ENCODE peak calls at places on chromosome 20, in ten cellular contexts. R is heart left ventricle, Z is HepG2, S is breast epithelium, D is spleen, T is Peyer's patch, L is ovary, X is K562, C is sigmoid colon, O is lower leg skin. F is an unnamed sample.

GRCh38 chr20:45306431-45306982 is at the start of gene RBPJL:
- DNase-seq in R (no peak), Z (no peak), S (no peak), D (peak), T (peak), L (no peak), X (peak), C (no peak), O (no peak), F (no peak)

GRCh38 chr20:14415492-14415891 is 78.1 kb upstream of the FLRT3 start:
- DNase-seq in R (no peak), Z (no peak), S (no peak), D (no peak), T (peak), L (no peak), X (no peak), C (no peak), O (no peak), F (no peak)

GRCh38 chr20:10626896-10627295 is 46.9 kb downstream of the JAG1 start:
- DNase-seq in R (no peak), Z (no peak), S (no peak), D (no peak), T (no peak), L (no peak), X (no peak), C (no peak), O (no peak), F (no peak)

GRCh38 chr20:911882-912600 is 4.1 kb downstream of the ANGPT4 start:
- DNase-seq in R (no peak), Z (no peak), S (no peak), D (peak), T (no peak), L (no peak), X (no peak), C (no peak), O (peak), F (no peak)

GRCh38 chr20:14861028-14861699 is 523.8 kb upstream of the FLRT3 start:
- DNase-seq in R (no peak), Z (no peak), S (no peak), D (no peak), T (no peak), L (no peak), X (no peak), C (no peak), O (no peak), F (no peak)

GRCh38 chr20:41178904-41179432 is 41.6 kb downstream of the PLCG1 start:
- DNase-seq in R (peak), Z (no peak), S (peak), D (peak), T (peak), L (peak), X (no peak), C (no peak), O (peak), F (no peak)

GRCh38 chr20:11045412-11046175 is 371.8 kb upstream of the JAG1 start:
- DNase-seq in R (no peak), Z (peak), S (no peak), D (no peak), T (no peak), L (no peak), X (no peak), C (no peak), O (no peak), F (no peak)

GRCh38 chr20:60653111-60653845 is 598.8 kb upstream of the CDH4 start:
- DNase-seq in R (no peak), Z (no peak), S (no peak), D (no peak), T (no peak), L (no peak), X (no peak), C (no peak), O (no peak), F (no peak)

GRCh38 chr20:25669826-25670422 is 26.7 kb downstream of the ZNF337 start:
- DNase-seq in R (no peak), Z (peak), S (no peak), D (no peak), T (no peak), L (no peak), X (no peak), C (no peak), O (no peak), F (no peak)

GRCh38 chr20:16488086-16488485 is 85.2 kb downstream of the KIF16B start:
- DNase-seq in R (no peak), Z (no peak), S (no peak), D (no peak), T (no peak), L (no peak), X (no peak), C (no peak), O (no peak), F (no peak)

GRCh38 chr20:55159230-55159629 is 683.8 kb downstream of the DOK5 start:
- DNase-seq in R (no peak), Z (no peak), S (no peak), D (no peak), T (no peak), L (no peak), X (no peak), C (no peak), O (no peak), F (no peak)

GRCh38 chr20:62889411-62889810 is 27.8 kb upstream of the TCFL5 start:
- DNase-seq in R (no peak), Z (no peak), S (no peak), D (no peak), T (no peak), L (no peak), X (no peak), C (no peak), O (no peak), F (no peak)

GRCh38 chr20:45798935-45799642 is 7.3 kb downstream of the DNTTIP1 start:
- DNase-seq in R (no peak), Z (peak), S (no peak), D (no peak), T (peak), L (peak), X (peak), C (no peak), O (no peak), F (peak)

GRCh38 chr20:12110274-12110673 is 192.6 kb downstream of the BTBD3 start:
- DNase-seq in R (no peak), Z (no peak), S (no peak), D (no peak), T (no peak), L (no peak), X (no peak), C (no peak), O (no peak), F (no peak)

GRCh38 chr20:38657390-38657789 is 55.8 kb downstream of the ARHGAP40 start:
- DNase-seq in R (no peak), Z (peak), S (no peak), D (no peak), T (no peak), L (no peak), X (no peak), C (no peak), O (no peak), F (no peak)
- TF ChIP-seq POLR2A in R (no peak), Z (no peak), S (no peak), D (no peak), T (no peak), L (no peak), X (no peak), C (no peak), O (no peak), F (no peak)

DNA sequence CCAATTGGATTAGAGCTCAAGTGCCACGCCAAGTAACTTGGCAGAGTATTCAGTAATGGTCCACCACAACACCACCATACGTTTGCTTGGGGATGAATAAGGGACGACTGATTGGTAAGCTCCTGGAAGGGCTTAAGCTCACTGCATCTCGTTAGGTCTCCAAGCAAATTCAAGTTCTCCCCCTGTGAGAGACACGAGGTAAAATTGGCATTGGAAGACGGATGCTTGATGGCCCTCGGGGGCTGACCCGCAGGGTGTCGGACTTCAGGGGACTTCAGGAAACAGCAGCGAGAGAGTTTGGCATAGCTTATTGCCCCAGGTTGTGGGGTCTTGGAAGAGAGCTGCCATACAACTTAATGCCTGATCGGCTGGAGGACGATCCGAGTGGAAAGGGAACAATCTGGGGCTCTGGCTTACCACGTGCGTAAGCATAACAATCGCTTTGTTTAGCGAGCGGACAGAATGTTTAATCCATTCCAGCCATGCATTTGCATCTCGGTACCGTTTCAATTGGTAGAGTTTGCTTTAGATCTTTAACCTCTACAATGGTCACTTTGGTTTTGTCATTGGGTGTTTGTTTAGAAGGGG is 4.8 kb upstream of the ZNFX1 start:
- DNase-seq in R (no peak), Z (no peak), S (no peak), D (no peak), T (no peak), L (no peak), X (peak), C (no peak), O (no peak), F (no peak)
- TF ChIP-seq POLR2A in R (no peak), Z (peak), S (no peak), D (no peak), T (no peak), L (no peak), X (peak), C (no peak), O (no peak), F (peak)

GRCh38 chr20:49237531-49237930 is 18.3 kb downstream of the DDX27 start:
- DNase-seq in R (no peak), Z (no peak), S (no peak), D (no peak), T (peak), L (no peak), X (no peak), C (no peak), O (no peak), F (no peak)
- TF ChIP-seq POLR2A in R (no peak), Z (no peak), S (no peak), D (no peak), T (no peak), L (no peak), X (no peak), C (no peak), O (no peak), F (no peak)

GRCh38 chr20:47476452-47476851 is 25.2 kb upstream of the NCOA3 start:
- DNase-seq in R (no peak), Z (no peak), S (no peak), D (no peak), T (no peak), L (no peak), X (no peak), C (no peak), O (no peak), F (no peak)
- TF ChIP-seq POLR2A in R (no peak), Z (no peak), S (no peak), D (no peak), T (no peak), L (no peak), X (no peak), C (no peak), O (no peak), F (no peak)

DNA sequence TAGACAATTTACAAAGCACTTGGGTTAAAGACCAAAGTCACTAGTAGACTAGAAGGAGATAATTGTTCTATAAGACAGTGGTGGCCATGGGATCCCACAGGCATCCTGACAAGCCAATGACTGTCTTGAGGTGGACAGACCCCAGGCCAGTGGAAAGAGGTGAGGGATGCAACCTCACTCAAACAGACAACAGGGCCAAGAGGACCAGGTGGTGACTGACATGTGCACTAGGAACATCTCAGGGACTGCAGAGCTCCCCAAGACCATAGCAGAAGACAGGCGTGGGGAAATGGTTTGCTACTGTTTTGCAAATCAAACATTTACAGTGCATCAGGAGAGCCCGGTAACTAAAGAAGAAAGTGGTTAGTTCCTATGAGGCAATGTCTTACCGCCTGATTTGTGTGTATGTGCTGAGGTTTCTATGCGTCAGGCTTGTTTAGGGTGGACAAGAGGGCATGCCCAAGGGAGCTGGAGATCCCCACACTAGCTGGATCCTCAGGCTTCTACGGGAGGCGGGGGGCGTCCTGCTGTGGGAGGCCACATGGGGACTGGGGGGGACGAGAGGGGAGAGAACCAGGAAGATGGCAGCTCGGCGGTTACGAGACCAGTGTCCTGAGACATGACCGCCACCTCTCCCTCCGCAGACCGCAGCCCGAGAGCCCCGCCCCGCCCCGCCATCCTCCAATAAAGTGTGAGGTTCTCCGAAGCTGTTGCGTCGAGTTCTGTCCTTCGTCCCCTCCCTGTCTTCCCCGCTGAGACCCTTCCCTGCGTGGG is 623 bp upstream of the MRPS26 start:
- DNase-seq in R (no peak), Z (no peak), S (peak), D (no peak), T (peak), L (no peak), X (peak), C (peak), O (peak), F (peak)
- TF ChIP-seq POLR2A in R (no peak), Z (no peak), S (no peak), D (no peak), T (no peak), L (no peak), X (no peak), C (no peak), O (no peak), F (peak)

GRCh38 chr20:49814057-49814675 is 1.5 kb downstream of the SLC9A8 start:
- DNase-seq in R (no peak), Z (no peak), S (no peak), D (no peak), T (no peak), L (no peak), X (no peak), C (no peak), O (no peak), F (no peak)

GRCh38 chr20:49813305-49813974 is 812 bp downstream of the SLC9A8 start:
- DNase-seq in R (no peak), Z (no peak), S (no peak), D (no peak), T (peak), L (no peak), X (peak), C (no peak), O (peak), F (no peak)

GRCh38 chr20:49810491-49811190 is 2.0 kb upstream of the SLC9A8 start:
- DNase-seq in R (no peak), Z (no peak), S (no peak), D (no peak), T (peak), L (no peak), X (no peak), C (no peak), O (peak), F (no peak)

GRCh38 chr20:49811825-49812462 is 684 bp upstream of the SLC9A8 start:
- DNase-seq in R (no peak), Z (no peak), S (no peak), D (no peak), T (peak), L (no peak), X (peak), C (no peak), O (no peak), F (no peak)

DNA sequence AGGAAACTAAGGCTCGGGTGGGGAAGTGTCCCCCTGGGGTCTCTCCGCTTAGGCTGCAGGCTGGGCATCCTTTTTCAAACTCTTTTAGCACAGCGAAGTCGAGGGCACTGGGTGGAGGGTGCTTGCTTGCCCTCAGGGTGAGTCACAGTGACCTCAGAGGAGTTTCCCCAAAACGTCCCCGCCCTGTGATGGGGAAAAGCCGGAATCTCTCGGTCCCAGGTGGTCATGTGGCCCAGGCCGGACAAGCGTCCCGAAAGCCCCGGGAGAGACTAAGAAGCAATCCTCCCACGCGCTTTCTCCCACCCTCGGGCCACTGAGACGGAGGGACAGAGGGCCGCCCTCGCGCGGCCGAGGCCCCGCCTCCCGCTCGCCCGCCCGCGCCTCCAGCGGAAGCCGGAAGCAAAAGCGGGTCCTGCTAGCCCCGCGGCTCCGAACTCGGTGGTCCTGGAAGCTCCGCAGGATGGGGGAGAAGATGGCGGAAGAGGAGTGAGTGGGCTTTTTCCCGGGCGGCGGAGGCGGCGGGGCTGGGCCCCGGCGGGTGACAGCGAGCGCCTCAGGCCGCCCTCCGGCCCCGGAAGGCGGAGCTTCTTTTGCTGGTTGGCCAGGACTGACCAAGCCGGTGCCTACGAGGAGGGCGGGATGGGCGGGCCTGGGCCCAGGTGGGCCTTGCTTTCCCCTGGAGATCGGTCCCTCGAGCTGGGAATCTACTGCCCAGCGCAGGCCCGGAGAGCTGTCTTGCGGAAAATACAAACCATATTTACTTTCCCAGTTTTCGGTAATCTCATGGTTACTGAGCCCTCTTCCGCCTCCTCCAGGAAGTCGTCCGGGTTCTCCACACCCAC is at the start of gene SLC9A8:
- DNase-seq in R (peak), Z (peak), S (peak), D (peak), T (peak), L (peak), X (peak), C (peak), O (peak), F (peak)
- TF ChIP-seq POLR2A in R (peak), Z (peak), S (peak), D (peak), T (peak), L (peak), X (peak), C (peak), O (no peak), F (peak)

GRCh38 chr20:36613974-36614373 is 8.4 kb downstream of the RAB5IF start:
- DNase-seq in R (no peak), Z (no peak), S (peak), D (no peak), T (peak), L (no peak), X (no peak), C (no peak), O (no peak), F (no peak)
- TF ChIP-seq POLR2A in R (no peak), Z (peak), S (no peak), D (no peak), T (no peak), L (no peak), X (no peak), C (no peak), O (no peak), F (no peak)

DNA sequence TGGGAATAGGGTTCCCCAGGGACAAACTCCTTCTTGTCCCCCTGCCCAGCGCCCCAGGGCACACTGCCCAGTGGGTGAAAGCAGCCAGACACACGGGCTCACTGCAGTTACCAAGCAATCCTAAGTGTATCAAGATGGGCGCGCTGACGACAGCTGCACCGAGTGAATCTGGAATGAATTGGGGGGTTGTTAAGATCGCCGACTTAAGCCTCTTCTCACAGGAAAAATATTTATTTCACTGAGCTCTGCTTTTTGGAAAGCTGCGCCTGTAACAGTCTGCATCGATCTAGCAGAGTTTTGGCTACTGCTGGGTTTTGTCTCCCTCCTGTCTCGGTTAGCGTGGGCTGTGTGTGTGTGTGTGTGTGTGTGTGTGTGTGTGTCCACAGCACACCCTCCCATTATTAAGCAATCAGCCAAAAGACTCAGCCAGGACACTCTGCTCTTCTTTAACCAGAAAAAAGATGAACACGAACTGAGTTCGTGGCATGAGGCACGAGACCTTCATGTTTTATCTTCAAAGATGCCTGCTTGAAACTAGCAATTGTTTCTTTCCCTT is 35.9 kb downstream of the RIPOR3 start:
- DNase-seq in R (peak), Z (no peak), S (peak), D (no peak), T (peak), L (peak), X (no peak), C (peak), O (peak), F (no peak)
- TF ChIP-seq POLR2A in R (peak), Z (no peak), S (no peak), D (no peak), T (no peak), L (peak), X (no peak), C (no peak), O (no peak), F (no peak)

DNA sequence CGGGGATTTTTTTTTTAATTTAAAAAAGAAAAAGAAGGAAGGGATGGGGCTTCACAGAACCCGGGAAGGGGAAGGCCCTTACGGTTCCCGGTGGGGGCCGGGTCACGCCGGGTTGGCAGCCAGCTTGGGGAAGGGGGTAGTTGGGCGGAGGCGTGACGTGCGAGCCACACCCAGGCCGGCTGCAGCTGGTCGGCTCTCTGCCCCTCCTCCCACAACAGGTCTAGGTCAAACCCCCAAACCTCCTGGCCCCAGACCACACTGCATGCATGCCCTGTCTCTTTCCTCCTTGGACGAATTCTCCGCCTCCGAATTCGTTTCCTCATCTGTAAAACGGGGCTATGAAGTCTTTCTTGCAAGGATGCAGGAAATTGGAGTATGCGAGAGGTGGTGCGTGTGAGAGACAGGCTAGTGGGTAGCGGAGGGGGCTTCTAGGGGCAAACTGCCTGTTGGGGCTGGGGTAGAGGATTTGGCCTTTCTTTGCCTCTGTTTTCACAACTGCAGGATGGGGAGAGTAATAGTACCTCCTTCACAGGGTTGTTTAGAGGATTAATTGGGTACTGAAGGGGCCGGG is 835 bp downstream of the HCK start:
- DNase-seq in R (peak), Z (no peak), S (no peak), D (peak), T (peak), L (peak), X (no peak), C (peak), O (peak), F (peak)
- TF ChIP-seq POLR2A in R (no peak), Z (no peak), S (no peak), D (peak), T (no peak), L (no peak), X (no peak), C (no peak), O (no peak), F (no peak)

DNA sequence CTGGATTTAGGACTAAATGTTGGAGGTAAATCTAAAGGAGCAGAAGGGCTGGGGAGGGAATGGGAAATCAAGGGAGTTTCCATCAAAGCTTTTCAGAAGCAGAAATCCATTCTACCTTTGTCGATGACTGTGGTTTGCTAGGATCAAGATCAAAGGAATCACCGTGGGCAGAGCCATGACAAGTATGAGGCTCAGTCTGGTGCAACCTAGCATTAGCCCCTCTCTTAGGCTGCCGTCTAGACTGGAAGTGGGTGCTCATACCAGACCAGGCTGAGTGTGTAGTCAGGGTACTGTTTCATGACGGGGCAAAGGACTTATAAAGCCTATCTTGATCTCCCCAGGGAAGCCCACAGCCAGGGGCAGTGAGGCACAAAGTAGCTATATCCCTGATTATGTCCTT is 120.5 kb downstream of the BMP2 start:
- DNase-seq in R (no peak), Z (no peak), S (no peak), D (no peak), T (no peak), L (no peak), X (no peak), C (no peak), O (no peak), F (no peak)
- TF ChIP-seq POLR2A in R (no peak), Z (no peak), S (no peak), D (no peak), T (no peak), L (no peak), X (no peak), C (no peak), O (no peak), F (no peak)

F was measured in GM12891.